ENCODE peak calls at places on chromosome 7, in eight cellular contexts. S, A, H, M, O, L, R and T are unnamed samples.

GRCh38 chr7:1709281-1709680 is 39.2 kb downstream of the ELFN1 start:
- DNase-seq in S (no peak), A (no peak), H (no peak), M (no peak), O (no peak), L (no peak), R (no peak), T (no peak)

GRCh38 chr7:36961097-36961496 is 236.8 kb upstream of the AOAH start:
- DNase-seq in S (no peak), A (no peak), H (no peak), M (no peak), O (no peak), L (no peak), R (no peak), T (no peak)

GRCh38 chr7:105826143-105826542 is 50.3 kb downstream of the ATXN7L1 start:
- DNase-seq in S (no peak), A (no peak), H (no peak), M (no peak), O (no peak), L (peak; percentile 12), R (no peak), T (no peak)

GRCh38 chr7:46970131-46970430 is 611.8 kb downstream of the TNS3 start:
- DNase-seq in S (no peak), A (peak; percentile 7), H (no peak), M (no peak), O (no peak), L (no peak), R (no peak), T (no peak)

GRCh38 chr7:1087952-1088920 is at the start of gene GPER1:
- DNase-seq in S (peak; percentile 20), A (no peak), H (peak; percentile 81), M (no peak), O (no peak), L (peak; percentile 81), R (no peak), T (no peak)

GRCh38 chr7:102117743-102118142 is 168.9 kb upstream of the SH2B2 start:
- DNase-seq in S (peak; percentile 80), A (no peak), H (no peak), M (no peak), O (no peak), L (no peak), R (no peak), T (no peak)

GRCh38 chr7:28055161-28055544 is 125.4 kb downstream of the JAZF1 start:
- DNase-seq in S (peak; percentile 68), A (no peak), H (no peak), M (no peak), O (no peak), L (no peak), R (peak; percentile 88), T (no peak)

GRCh38 chr7:151058766-151059361 is 525 bp upstream of the SLC4A2 start:
- DNase-seq in S (peak; percentile 47), A (peak; percentile 48), H (peak; percentile 34), M (no peak), O (no peak), L (no peak), R (no peak), T (no peak)

GRCh38 chr7:80942261-80943041 is 23.6 kb upstream of the SEMA3C start:
- DNase-seq in S (peak; percentile 96), A (no peak), H (peak; percentile 83), M (no peak), O (no peak), L (peak; percentile 47), R (peak; percentile 99), T (no peak)

GRCh38 chr7:17983238-17984088 is 43.2 kb upstream of the SNX13 start:
- DNase-seq in S (peak; percentile 14), A (no peak), H (no peak), M (no peak), O (no peak), L (no peak), R (no peak), T (no peak)

GRCh38 chr7:21108182-21108581 is 319.7 kb upstream of the SP4 start:
- DNase-seq in S (no peak), A (peak; percentile 11), H (peak; percentile 41), M (no peak), O (peak; percentile 48), L (peak; percentile 86), R (no peak), T (no peak)

GRCh38 chr7:29275018-29275318 is 80.4 kb downstream of the CHN2 start:
- DNase-seq in S (no peak), A (no peak), H (no peak), M (no peak), O (no peak), L (no peak), R (no peak), T (no peak)

GRCh38 chr7:101733713-101734475 is 83.5 kb upstream of the CUX1 start:
- DNase-seq in S (peak; percentile 26), A (peak; percentile 11), H (peak; percentile 73), M (no peak), O (peak; percentile 32), L (peak; percentile 44), R (peak; percentile 43), T (no peak)